ENCODE peak calls at places on chromosome 20, in five cellular contexts. P is sigmoid colon, W is esophagus squamous epithelium, G is HepG2, C is IMR-90. S is an unnamed sample.

GRCh38 chr20:32592022-32592421 is 6.9 kb upstream of the NOL4L start:
- DNase-seq in P (no peak), W (no peak), G (no peak), C (no peak), S (no peak)

GRCh38 chr20:45293041-45294002 is 13.3 kb upstream of the RBPJL start:
- DNase-seq in P (peak; percentile 87), W (no peak), G (peak; percentile 50), C (peak; percentile 46), S (peak; percentile 71)

GRCh38 chr20:49862607-49863200 is 50.1 kb downstream of the SLC9A8 start:
- DNase-seq in P (no peak), W (no peak), G (no peak), C (no peak), S (no peak)

GRCh38 chr20:15846446-15846845 is 726.8 kb downstream of the KIF16B start:
- DNase-seq in P (no peak), W (no peak), G (no peak), C (no peak), S (no peak)

GRCh38 chr20:37335642-37336368 is 10.1 kb upstream of the SRC start:
- DNase-seq in P (peak; percentile 64), W (no peak), G (peak; percentile 48), C (peak; percentile 34), S (no peak)

GRCh38 chr20:56202493-56203077 is 45.9 kb upstream of the MC3R start:
- DNase-seq in P (no peak), W (no peak), G (peak; percentile 13), C (no peak), S (no peak)

GRCh38 chr20:6053776-6054688 is at the start of gene LRRN4:
- DNase-seq in P (no peak), W (no peak), G (peak; percentile 34), C (peak; percentile 26), S (peak; percentile 67)

GRCh38 chr20:49103019-49103418 is 56.9 kb downstream of the CSE1L start:
- DNase-seq in P (no peak), W (no peak), G (no peak), C (no peak), S (no peak)

GRCh38 chr20:5630071-5630470 is 120.1 kb upstream of the SHLD1 start:
- DNase-seq in P (no peak), W (no peak), G (no peak), C (no peak), S (no peak)

GRCh38 chr20:45943613-45944012 is 9.1 kb downstream of the PCIF1 start:
- DNase-seq in P (no peak), W (no peak), G (no peak), C (no peak), S (no peak)

GRCh38 chr20:49484180-49485140 is 2.0 kb upstream of the KCNB1 start:
- DNase-seq in P (peak; percentile 92), W (no peak), G (peak; percentile 68), C (peak; percentile 61), S (peak; percentile 78)

GRCh38 chr20:14193885-14194284 is 143.5 kb downstream of the FLRT3 start:
- DNase-seq in P (no peak), W (no peak), G (no peak), C (no peak), S (no peak)

GRCh38 chr20:31845300-31845863 is at the start of gene FOXS1:
- DNase-seq in P (no peak), W (no peak), G (no peak), C (no peak), S (no peak)

GRCh38 chr20:41818369-41818768 is 200.2 kb upstream of the CHD6 start:
- DNase-seq in P (no peak), W (no peak), G (no peak), C (no peak), S (no peak)

GRCh38 chr20:38863024-38863851 is 57.7 kb downstream of the PPP1R16B start:
- DNase-seq in P (no peak), W (no peak), G (no peak), C (no peak), S (no peak)

GRCh38 chr20:60011512-60012507 is 53.6 kb downstream of the CDH26 start:
- DNase-seq in P (no peak), W (no peak), G (no peak), C (no peak), S (no peak)

GRCh38 chr20:23666698-23667097 is 22.1 kb downstream of the CST4 start:
- DNase-seq in P (no peak), W (no peak), G (no peak), C (no peak), S (no peak)

GRCh38 chr20:18611492-18611891 is 23.6 kb downstream of the DTD1 start:
- DNase-seq in P (no peak), W (no peak), G (no peak), C (no peak), S (no peak)

GRCh38 chr20:46230811-46231282 is 77.5 kb downstream of the CDH22 start:
- DNase-seq in P (no peak), W (no peak), G (peak; percentile 25), C (peak; percentile 24), S (peak; percentile 47)

GRCh38 chr20:17857639-17858449 is 110.8 kb downstream of the SNX5 start:
- DNase-seq in P (no peak), W (no peak), G (no peak), C (no peak), S (no peak)

GRCh38 chr20:6765469-6766058 is 1.9 kb upstream of the BMP2 start:
- DNase-seq in P (no peak), W (no peak), G (peak; percentile 77), C (peak; percentile 61), S (no peak)

GRCh38 chr20:57830515-57830895 is 120.7 kb upstream of the PMEPA1 start:
- DNase-seq in P (no peak), W (no peak), G (no peak), C (no peak), S (no peak)

GRCh38 chr20:23187759-23188158 is 101.6 kb upstream of the CD93 start:
- DNase-seq in P (no peak), W (no peak), G (no peak), C (no peak), S (peak; percentile 51)

GRCh38 chr20:46559685-46560440 is 9.4 kb upstream of the OCSTAMP start:
- DNase-seq in P (no peak), W (no peak), G (peak; percentile 66), C (no peak), S (no peak)

GRCh38 chr20:10218536-10219451 is at the start of gene SNAP25:
- DNase-seq in P (peak; percentile 71), W (no peak), G (no peak), C (peak; percentile 90), S (peak; percentile 57)

GRCh38 chr20:62953167-62953838 is 794 bp downstream of the SLC17A9 start:
- DNase-seq in P (peak; percentile 68), W (no peak), G (no peak), C (no peak), S (no peak)

GRCh38 chr20:62952373-62953166 is at the start of gene SLC17A9:
- DNase-seq in P (peak; percentile 87), W (peak; percentile 22), G (peak; percentile 94), C (peak; percentile 12), S (no peak)

GRCh38 chr20:62955519-62956386 is 3.2 kb downstream of the SLC17A9 start:
- DNase-seq in P (no peak), W (no peak), G (peak; percentile 98), C (no peak), S (no peak)

GRCh38 chr20:62951896-62952372 is 575 bp upstream of the SLC17A9 start:
- DNase-seq in P (peak; percentile 63), W (no peak), G (no peak), C (no peak), S (no peak)

DNA sequence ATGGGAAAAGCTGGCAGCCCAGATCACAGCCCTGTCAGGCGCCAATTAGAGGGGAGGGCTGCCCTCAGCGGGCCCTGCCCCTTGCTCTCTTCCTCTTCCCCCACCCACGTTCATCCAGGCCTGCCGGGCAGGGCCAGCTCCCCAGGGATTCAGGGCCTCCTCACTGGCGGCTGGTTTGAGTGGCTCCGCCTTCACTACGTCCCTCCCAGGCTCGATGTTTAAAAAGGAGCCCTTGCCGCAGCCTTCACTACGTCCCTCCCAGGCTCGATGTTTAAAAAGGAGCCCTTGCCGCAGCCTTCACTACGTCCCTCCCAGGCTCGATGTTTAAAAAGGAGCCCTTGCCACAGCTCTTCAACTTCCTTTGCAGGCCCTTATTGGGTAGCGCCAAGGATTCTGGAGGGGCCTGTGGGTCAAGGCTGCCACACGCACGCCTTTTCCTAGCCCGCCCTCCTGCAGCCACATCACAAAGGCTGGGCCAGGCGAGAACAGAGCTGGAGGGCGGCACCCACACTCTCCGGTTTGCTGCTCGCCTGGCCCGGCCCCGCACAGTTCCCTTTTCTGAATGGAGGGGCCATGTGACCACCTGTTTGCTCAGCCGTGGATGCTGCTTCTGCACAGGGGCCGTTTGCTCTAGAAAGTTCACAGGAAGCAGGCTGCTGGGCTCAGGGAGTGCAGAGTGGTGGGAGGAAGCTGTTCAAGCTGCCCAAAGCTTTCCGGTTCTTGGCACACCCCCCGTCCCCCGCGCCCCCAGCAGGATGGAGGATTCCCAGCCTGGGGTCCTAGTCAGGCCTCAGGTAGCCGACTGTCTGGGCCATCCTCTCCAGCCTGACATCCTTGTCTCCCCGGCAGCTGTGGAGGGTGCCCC is 1.6 kb downstream of the SLC17A9 start:
- DNase-seq in P (peak; percentile 94), W (peak; percentile 52), G (peak; percentile 95), C (peak; percentile 54), S (no peak)
- TF ChIP-seq POLR2A in P (no peak), W (no peak), G (no peak), C (peak; percentile 37), S (no peak)

GRCh38 chr20:53768329-53768728 is 174.7 kb upstream of the ZNF217 start:
- DNase-seq in P (no peak), W (no peak), G (no peak), C (no peak), S (no peak)

GRCh38 chr20:53760025-53760441 is 166.4 kb upstream of the ZNF217 start:
- DNase-seq in P (no peak), W (no peak), G (no peak), C (no peak), S (no peak)

GRCh38 chr20:53767206-53767924 is 173.7 kb upstream of the ZNF217 start:
- DNase-seq in P (no peak), W (no peak), G (no peak), C (no peak), S (no peak)

GRCh38 chr20:53763707-53764415 is 170.2 kb upstream of the ZNF217 start:
- DNase-seq in P (no peak), W (no peak), G (peak; percentile 100), C (peak; percentile 58), S (no peak)

GRCh38 chr20:53764416-53764800 is 170.8 kb upstream of the ZNF217 start:
- DNase-seq in P (no peak), W (no peak), G (no peak), C (no peak), S (no peak)
- TF ChIP-seq POLR2A in P (no peak), W (no peak), G (no peak), C (no peak), S (no peak)

GRCh38 chr20:651713-652610 is 1.0 kb downstream of the SRXN1 start:
- DNase-seq in P (no peak), W (no peak), G (no peak), C (no peak), S (no peak)
- TF ChIP-seq POLR2A in P (no peak), W (no peak), G (no peak), C (no peak), S (no peak)

DNA sequence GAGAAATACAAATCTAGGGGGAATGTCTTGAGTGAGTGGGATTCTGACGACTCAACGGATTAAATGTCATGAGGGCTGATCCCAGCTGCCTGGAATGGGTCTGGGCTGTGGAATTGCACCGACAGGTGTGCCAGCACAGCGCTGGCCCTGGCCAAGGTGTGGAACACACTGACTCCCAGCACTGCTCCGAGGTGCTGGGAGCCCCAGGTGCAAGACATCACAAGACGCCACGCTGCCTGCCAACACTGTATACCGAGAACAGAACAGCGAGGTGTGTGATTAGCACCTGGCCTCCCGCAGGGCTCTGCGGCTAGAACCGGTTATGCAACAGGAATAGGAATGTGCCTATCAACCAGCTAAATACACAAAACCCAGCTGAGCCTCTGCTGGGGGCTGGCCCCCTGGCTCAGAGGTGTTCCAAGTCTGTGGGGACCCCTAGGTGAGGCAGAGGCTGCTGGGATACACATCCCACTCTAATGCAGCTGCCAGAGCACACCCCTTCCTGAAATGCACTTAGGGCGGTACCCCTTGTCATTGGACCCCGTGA is 24.8 kb upstream of the APMAP start:
- DNase-seq in P (peak; percentile 57), W (no peak), G (peak; percentile 64), C (no peak), S (no peak)
- TF ChIP-seq POLR2A in P (no peak), W (no peak), G (no peak), C (no peak), S (no peak)